ENCODE peak calls at places on chromosomes 7 and 10, in five cellular contexts. One of them, this sample, is unnamed.

GRCh38 chr10:84825330-84825729 is 496.9 kb downstream of the CCSER2 start:
- DNase-seq in IMR-90: peak
- DNase-seq in neuronal stem cell: no peak
- DNase-seq in mesenchymal stem cell: peak
- DNase-seq in H9: no peak
- DNase-seq in this sample: peak

GRCh38 chr7:1677206-1678069 is 7.4 kb downstream of the ELFN1 start:
- DNase-seq in IMR-90: no peak
- DNase-seq in neuronal stem cell: no peak
- DNase-seq in mesenchymal stem cell: no peak
- DNase-seq in H9: no peak
- DNase-seq in this sample: no peak

GRCh38 chr10:48839809-48840679 is 99.6 kb downstream of the LRRC18 start:
- DNase-seq in IMR-90: no peak
- DNase-seq in neuronal stem cell: no peak
- DNase-seq in mesenchymal stem cell: no peak
- DNase-seq in H9: no peak
- DNase-seq in this sample: no peak

GRCh38 chr10:119358567-119358966 is 151.2 kb downstream of the GRK5 start:
- DNase-seq in IMR-90: no peak
- DNase-seq in neuronal stem cell: no peak
- DNase-seq in mesenchymal stem cell: no peak
- DNase-seq in H9: no peak
- DNase-seq in this sample: no peak

GRCh38 chr10:3624367-3624766 is 160.6 kb downstream of the KLF6 start:
- DNase-seq in IMR-90: peak
- DNase-seq in neuronal stem cell: no peak
- DNase-seq in mesenchymal stem cell: peak
- DNase-seq in H9: no peak
- DNase-seq in this sample: peak

GRCh38 chr10:29849434-29849833 is 210.0 kb downstream of the JCAD start:
- DNase-seq in IMR-90: peak
- DNase-seq in neuronal stem cell: no peak
- DNase-seq in mesenchymal stem cell: peak
- DNase-seq in H9: no peak
- DNase-seq in this sample: no peak

GRCh38 chr7:100582041-100582579 is 3.8 kb downstream of the LRCH4 start:
- DNase-seq in IMR-90: no peak
- DNase-seq in neuronal stem cell: no peak
- DNase-seq in mesenchymal stem cell: no peak
- DNase-seq in H9: no peak
- DNase-seq in this sample: no peak

GRCh38 chr7:369476-369980 is 79.6 kb downstream of the FOXL3 start:
- DNase-seq in IMR-90: no peak
- DNase-seq in neuronal stem cell: no peak
- DNase-seq in mesenchymal stem cell: no peak
- DNase-seq in H9: no peak
- DNase-seq in this sample: no peak

GRCh38 chr10:17196573-17196972 is 4.9 kb downstream of the TRDMT1 start:
- DNase-seq in IMR-90: no peak
- DNase-seq in neuronal stem cell: no peak
- DNase-seq in mesenchymal stem cell: no peak
- DNase-seq in H9: no peak
- DNase-seq in this sample: no peak

GRCh38 chr7:29563590-29564454 is at the start of gene PRR15:
- DNase-seq in IMR-90: no peak
- DNase-seq in neuronal stem cell: no peak
- DNase-seq in mesenchymal stem cell: peak
- DNase-seq in H9: peak
- DNase-seq in this sample: peak

GRCh38 chr10:66837990-66838389 is 87.8 kb upstream of the LRRTM3 start:
- DNase-seq in IMR-90: peak
- DNase-seq in neuronal stem cell: no peak
- DNase-seq in mesenchymal stem cell: peak
- DNase-seq in H9: no peak
- DNase-seq in this sample: no peak

GRCh38 chr10:34575882-34576281 is 239.2 kb downstream of the PARD3 start:
- DNase-seq in IMR-90: peak
- DNase-seq in neuronal stem cell: no peak
- DNase-seq in mesenchymal stem cell: peak
- DNase-seq in H9: no peak
- DNase-seq in this sample: no peak

GRCh38 chr7:44894881-44895600 is 9.7 kb upstream of the PURB start:
- DNase-seq in IMR-90: no peak
- DNase-seq in neuronal stem cell: no peak
- DNase-seq in mesenchymal stem cell: no peak
- DNase-seq in H9: no peak
- DNase-seq in this sample: no peak

GRCh38 chr10:46294641-46295230 is 7.9 kb downstream of the ANTXRL start:
- DNase-seq in IMR-90: no peak
- DNase-seq in neuronal stem cell: no peak
- DNase-seq in mesenchymal stem cell: no peak
- DNase-seq in H9: peak
- DNase-seq in this sample: no peak

GRCh38 chr10:26215923-26216576 is 524 bp upstream of the GAD2 start:
- DNase-seq in IMR-90: no peak
- DNase-seq in neuronal stem cell: peak
- DNase-seq in mesenchymal stem cell: no peak
- DNase-seq in H9: peak
- DNase-seq in this sample: peak

GRCh38 chr7:29017666-29018065 is 59.5 kb upstream of the TRIL start:
- DNase-seq in IMR-90: peak
- DNase-seq in neuronal stem cell: no peak
- DNase-seq in mesenchymal stem cell: peak
- DNase-seq in H9: no peak
- DNase-seq in this sample: no peak

GRCh38 chr7:55534262-55534915 is 37.9 kb downstream of the VOPP1 start:
- DNase-seq in IMR-90: peak
- DNase-seq in neuronal stem cell: no peak
- DNase-seq in mesenchymal stem cell: peak
- DNase-seq in H9: no peak
- DNase-seq in this sample: no peak

GRCh38 chr10:119441921-119442757 is 100.4 kb downstream of the RGS10 start:
- DNase-seq in IMR-90: no peak
- DNase-seq in neuronal stem cell: no peak
- DNase-seq in mesenchymal stem cell: no peak
- DNase-seq in H9: no peak
- DNase-seq in this sample: no peak

GRCh38 chr10:87844837-87845623 is 18.3 kb downstream of the KLLN start:
- DNase-seq in IMR-90: peak
- DNase-seq in neuronal stem cell: no peak
- DNase-seq in mesenchymal stem cell: peak
- DNase-seq in H9: no peak
- DNase-seq in this sample: no peak

GRCh38 chr10:25226775-25227682 is 52.2 kb downstream of the GPR158 start:
- DNase-seq in IMR-90: peak
- DNase-seq in neuronal stem cell: peak
- DNase-seq in mesenchymal stem cell: peak
- DNase-seq in H9: peak
- DNase-seq in this sample: peak

GRCh38 chr7:1230411-1231213 is 2.1 kb upstream of the UNCX start:
- DNase-seq in IMR-90: no peak
- DNase-seq in neuronal stem cell: no peak
- DNase-seq in mesenchymal stem cell: no peak
- DNase-seq in H9: peak
- DNase-seq in this sample: peak

GRCh38 chr10:6607187-6607586 is 27.1 kb upstream of the PRKCQ start:
- DNase-seq in IMR-90: no peak
- DNase-seq in neuronal stem cell: no peak
- DNase-seq in mesenchymal stem cell: no peak
- DNase-seq in H9: no peak
- DNase-seq in this sample: no peak

GRCh38 chr10:77339156-77339555 is 298.5 kb downstream of the KCNMA1 start:
- DNase-seq in IMR-90: no peak
- DNase-seq in neuronal stem cell: no peak
- DNase-seq in mesenchymal stem cell: no peak
- DNase-seq in H9: no peak
- DNase-seq in this sample: no peak

GRCh38 chr10:77332256-77332655 is 305.4 kb downstream of the KCNMA1 start:
- DNase-seq in IMR-90: no peak
- DNase-seq in neuronal stem cell: no peak
- DNase-seq in mesenchymal stem cell: no peak
- DNase-seq in H9: no peak
- DNase-seq in this sample: no peak

GRCh38 chr10:77334501-77334900 is 303.1 kb downstream of the KCNMA1 start:
- DNase-seq in IMR-90: no peak
- DNase-seq in neuronal stem cell: no peak
- DNase-seq in mesenchymal stem cell: no peak
- DNase-seq in H9: no peak
- DNase-seq in this sample: no peak

GRCh38 chr10:77328272-77328816 is 309.3 kb downstream of the KCNMA1 start:
- DNase-seq in IMR-90: peak
- DNase-seq in neuronal stem cell: peak
- DNase-seq in mesenchymal stem cell: peak
- DNase-seq in H9: peak
- DNase-seq in this sample: peak

DNA sequence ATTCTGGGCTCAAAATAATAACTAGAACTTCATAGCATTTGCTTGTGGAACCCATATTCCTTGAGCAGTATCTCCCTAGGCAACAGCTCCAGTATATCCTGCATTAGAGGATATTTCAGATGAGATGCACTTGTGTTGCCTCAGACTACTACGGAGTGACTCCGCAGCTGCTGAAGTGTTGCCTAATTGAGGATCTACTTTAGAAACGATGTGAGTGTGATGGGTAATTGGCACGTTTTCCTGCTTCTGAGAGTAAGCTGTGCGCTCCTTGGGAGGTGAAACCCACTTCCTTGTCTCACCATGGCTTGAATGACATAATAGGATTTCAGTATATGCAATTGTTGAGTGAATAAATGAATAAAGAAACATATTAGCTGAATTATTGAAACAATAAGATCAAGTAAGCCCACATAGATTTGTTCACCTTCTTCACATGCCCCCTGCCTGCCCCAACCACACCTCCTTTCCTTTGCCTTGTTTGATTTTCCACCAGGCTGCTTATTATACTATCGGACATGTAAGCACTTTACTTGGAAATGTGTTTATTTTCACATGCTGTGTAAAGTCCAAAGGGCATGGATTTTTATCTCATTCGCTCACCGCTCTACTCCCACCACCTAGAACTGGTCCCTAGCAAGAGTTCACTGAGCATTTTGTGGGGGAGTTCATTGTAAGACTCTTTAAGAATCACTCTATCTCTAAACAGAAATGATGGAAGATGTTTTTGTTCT is 303.8 kb downstream of the KCNMA1 start:
- DNase-seq in IMR-90: peak
- DNase-seq in neuronal stem cell: no peak
- DNase-seq in mesenchymal stem cell: no peak
- DNase-seq in H9: no peak
- DNase-seq in this sample: no peak
- H3K23ac ChIP-seq in IMR-90: peak
- H3K23ac ChIP-seq in neuronal stem cell: no peak
- H3K23ac ChIP-seq in mesenchymal stem cell: no peak
- H3K23ac ChIP-seq in H9: no peak
- H3K23ac ChIP-seq in this sample: no peak

DNA sequence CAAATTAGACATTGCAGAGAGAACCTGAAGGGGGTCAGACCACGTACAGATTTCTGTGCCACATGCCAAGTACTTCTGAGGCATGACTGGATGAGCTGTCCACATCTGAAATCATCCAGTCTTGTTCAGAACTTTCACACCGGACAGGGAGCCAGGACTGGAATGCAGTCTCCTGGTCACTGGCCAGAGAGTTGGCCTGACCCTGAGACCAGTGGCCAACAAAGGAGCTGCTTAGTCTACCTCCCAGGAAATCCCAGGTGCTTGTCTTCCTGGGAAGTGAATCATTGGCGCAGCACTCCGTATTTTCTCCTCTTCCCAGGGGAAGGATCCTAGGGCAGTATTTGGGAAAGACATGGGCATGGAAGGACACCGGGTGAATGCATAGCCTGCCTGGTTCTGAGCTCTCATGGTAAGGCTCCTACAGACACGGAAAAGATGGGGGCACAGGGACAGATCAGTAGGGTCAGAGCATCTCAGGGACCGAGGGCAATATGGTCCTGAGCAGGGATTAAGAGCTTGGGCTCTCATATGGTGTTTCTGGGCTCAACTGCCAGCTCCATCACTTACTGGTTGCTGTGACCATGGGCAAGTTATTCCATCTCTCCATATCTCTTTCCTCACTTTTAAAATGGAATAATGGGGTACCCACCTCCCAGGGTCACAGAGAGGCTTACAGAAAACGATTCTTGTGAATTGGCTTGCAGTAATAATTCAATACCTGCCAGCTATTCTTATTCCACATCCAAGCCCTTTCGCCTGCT is 1.3 kb upstream of the SCD start:
- DNase-seq in IMR-90: peak
- DNase-seq in neuronal stem cell: no peak
- DNase-seq in mesenchymal stem cell: peak
- DNase-seq in H9: no peak
- DNase-seq in this sample: no peak
- H3K23ac ChIP-seq in IMR-90: peak
- H3K23ac ChIP-seq in neuronal stem cell: no peak
- H3K23ac ChIP-seq in mesenchymal stem cell: no peak
- H3K23ac ChIP-seq in H9: no peak
- H3K23ac ChIP-seq in this sample: no peak

GRCh38 chr7:70356975-70357374 is 758.7 kb downstream of the AUTS2 start:
- DNase-seq in IMR-90: no peak
- DNase-seq in neuronal stem cell: no peak
- DNase-seq in mesenchymal stem cell: no peak
- DNase-seq in H9: no peak
- DNase-seq in this sample: no peak

GRCh38 chr7:70356324-70356797 is 758.1 kb downstream of the AUTS2 start:
- DNase-seq in IMR-90: no peak
- DNase-seq in neuronal stem cell: no peak
- DNase-seq in mesenchymal stem cell: no peak
- DNase-seq in H9: no peak
- DNase-seq in this sample: no peak

GRCh38 chr7:70355591-70356323 is 757.5 kb downstream of the AUTS2 start:
- DNase-seq in IMR-90: no peak
- DNase-seq in neuronal stem cell: no peak
- DNase-seq in mesenchymal stem cell: no peak
- DNase-seq in H9: no peak
- DNase-seq in this sample: no peak

GRCh38 chr7:70361821-70362220 is 763.5 kb downstream of the AUTS2 start:
- DNase-seq in IMR-90: no peak
- DNase-seq in neuronal stem cell: no peak
- DNase-seq in mesenchymal stem cell: no peak
- DNase-seq in H9: no peak
- DNase-seq in this sample: no peak

GRCh38 chr7:70360557-70360956 is 762.3 kb downstream of the AUTS2 start:
- DNase-seq in IMR-90: no peak
- DNase-seq in neuronal stem cell: no peak
- DNase-seq in mesenchymal stem cell: no peak
- DNase-seq in H9: no peak
- DNase-seq in this sample: no peak
- H3K23ac ChIP-seq in IMR-90: no peak
- H3K23ac ChIP-seq in neuronal stem cell: no peak
- H3K23ac ChIP-seq in mesenchymal stem cell: no peak
- H3K23ac ChIP-seq in H9: no peak
- H3K23ac ChIP-seq in this sample: no peak

DNA sequence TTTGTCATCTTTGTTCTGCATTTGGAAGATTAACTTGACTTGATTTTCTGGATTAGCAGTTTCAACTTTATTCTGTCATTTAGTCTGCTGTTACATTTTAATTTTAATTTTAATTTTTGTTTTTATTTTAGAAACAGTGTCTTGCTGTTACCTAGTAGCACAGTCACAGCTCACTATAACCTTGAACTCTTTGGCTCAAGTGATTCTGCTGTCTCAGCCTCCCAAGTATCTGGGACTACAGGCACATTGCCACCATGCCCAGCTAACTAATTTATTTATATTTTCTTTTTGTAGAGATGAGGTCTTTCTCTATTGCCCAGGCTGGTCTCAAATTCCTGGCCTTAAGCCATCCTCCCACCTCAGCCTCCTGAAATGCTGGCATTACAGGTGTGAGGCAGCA is 35.3 kb downstream of the PALS2 start:
- DNase-seq in IMR-90: no peak
- DNase-seq in neuronal stem cell: no peak
- DNase-seq in mesenchymal stem cell: no peak
- DNase-seq in H9: no peak
- DNase-seq in this sample: no peak
- H3K23ac ChIP-seq in IMR-90: no peak
- H3K23ac ChIP-seq in neuronal stem cell: no peak
- H3K23ac ChIP-seq in mesenchymal stem cell: no peak
- H3K23ac ChIP-seq in H9: no peak
- H3K23ac ChIP-seq in this sample: no peak

This sample was measured in mesendoderm.